ENCODE peak calls at places on chromosomes 11 and 22, in four cellular contexts. Y is transverse colon, P is ovary, N is endothelial cell of umbilical vein. D is an unnamed sample.

GRCh38 chr11:83510530-83511449 is 224.6 kb upstream of the CCDC90B start:
- DNase-seq in N (no peak), Y (no peak), P (no peak), D (no peak)

GRCh38 chr11:117805048-117805447 is 8.0 kb upstream of the DSCAML1 start:
- DNase-seq in Y (no peak), P (no peak), N (no peak), D (no peak)

GRCh38 chr11:105230586-105230985 is 91.0 kb upstream of the CARD18 start:
- DNase-seq in Y (no peak), P (no peak), N (no peak), D (no peak)

GRCh38 chr11:47607380-47607779 is 13.2 kb upstream of the C1QTNF4 start:
- DNase-seq in Y (no peak), P (peak; percentile 63), N (peak; percentile 34), D (no peak)

GRCh38 chr11:32210601-32211000 is 119.7 kb downstream of the RCN1 start:
- DNase-seq in P (no peak), Y (no peak), N (no peak), D (no peak)

GRCh38 chr11:45158210-45158644 is 11.8 kb downstream of the PRDM11 start:
- DNase-seq in N (no peak), Y (peak; percentile 44), P (peak; percentile 78), D (peak; percentile 77)

GRCh38 chr11:117837791-117838190 is 13.2 kb upstream of the FXYD2 start:
- DNase-seq in N (no peak), Y (peak; percentile 5), P (no peak), D (no peak)

GRCh38 chr11:93234602-93235207 is 36.9 kb upstream of the SLC36A4 start:
- DNase-seq in Y (peak; percentile 82), N (peak; percentile 77), P (peak; percentile 78), D (peak; percentile 50)

GRCh38 chr11:129814244-129814992 is 1.2 kb upstream of the TMEM45B start:
- DNase-seq in Y (no peak), N (no peak), P (no peak), D (peak; percentile 25)

GRCh38 chr11:13140873-13141655 is 131.9 kb downstream of the RASSF10 start:
- DNase-seq in Y (peak; percentile 24), N (no peak), P (no peak), D (no peak)

GRCh38 chr11:43837879-43838278 is 42.8 kb upstream of the ALKBH3 start:
- DNase-seq in P (no peak), Y (no peak), N (no peak), D (no peak)

GRCh38 chr11:73297702-73298101 is 10.4 kb upstream of the ARHGEF17 start:
- DNase-seq in N (no peak), Y (no peak), P (no peak), D (no peak)

DNA sequence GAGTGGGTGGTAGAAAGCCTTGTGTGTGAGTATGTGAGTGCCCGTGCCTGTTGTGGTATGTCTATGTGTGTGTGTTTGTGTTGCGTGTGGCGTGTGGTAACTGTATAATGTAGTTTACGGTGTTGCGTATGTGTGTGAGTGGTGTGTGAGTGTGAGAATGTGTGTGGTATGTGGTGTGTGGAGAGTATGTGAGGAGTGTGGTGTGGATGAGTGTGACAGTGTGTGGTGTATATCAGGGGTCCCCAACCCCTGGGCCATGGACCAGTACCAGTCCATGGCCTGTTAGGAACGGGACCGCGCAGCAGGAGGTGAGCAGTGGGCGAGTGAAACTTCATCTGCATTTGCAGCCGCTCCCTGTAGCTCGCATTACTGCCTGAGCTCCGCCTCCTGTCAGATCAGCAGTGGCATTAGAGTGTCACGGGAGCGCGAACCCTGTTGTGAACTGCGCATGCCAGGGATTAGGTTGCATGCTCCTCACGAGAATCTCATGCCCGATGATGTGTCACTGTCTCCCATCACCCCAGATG is 5.7 kb downstream of the UPK3A start:
- DNase-seq in Y (peak; percentile 38), N (no peak), P (no peak), D (no peak)
- TF ChIP-seq POLR2A in Y (no peak), N (no peak), P (no peak), D (no peak)

DNA sequence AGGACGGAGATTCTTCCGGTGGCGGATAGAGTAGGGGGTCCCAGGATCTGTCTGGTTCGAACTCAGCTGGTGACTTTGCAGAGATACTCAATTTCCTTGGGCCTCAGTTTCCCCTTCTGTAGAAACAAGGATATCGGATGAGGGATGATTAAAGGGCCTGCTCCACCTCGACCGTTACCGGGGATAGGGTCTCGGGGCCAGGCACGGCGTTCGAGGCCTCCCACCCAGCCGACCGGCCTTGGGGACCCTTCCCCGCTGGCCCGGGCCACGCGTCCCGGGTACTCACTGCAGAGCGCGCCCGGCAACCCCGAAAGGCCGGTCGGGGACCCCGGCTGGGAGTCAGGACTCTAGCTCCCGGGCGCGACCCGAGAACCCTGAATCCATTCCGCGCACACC is 321 bp downstream of the RHBDD3 start:
- DNase-seq in Y (no peak), P (no peak), N (no peak), D (no peak)
- TF ChIP-seq POLR2A in Y (no peak), P (no peak), N (no peak), D (no peak)

DNA sequence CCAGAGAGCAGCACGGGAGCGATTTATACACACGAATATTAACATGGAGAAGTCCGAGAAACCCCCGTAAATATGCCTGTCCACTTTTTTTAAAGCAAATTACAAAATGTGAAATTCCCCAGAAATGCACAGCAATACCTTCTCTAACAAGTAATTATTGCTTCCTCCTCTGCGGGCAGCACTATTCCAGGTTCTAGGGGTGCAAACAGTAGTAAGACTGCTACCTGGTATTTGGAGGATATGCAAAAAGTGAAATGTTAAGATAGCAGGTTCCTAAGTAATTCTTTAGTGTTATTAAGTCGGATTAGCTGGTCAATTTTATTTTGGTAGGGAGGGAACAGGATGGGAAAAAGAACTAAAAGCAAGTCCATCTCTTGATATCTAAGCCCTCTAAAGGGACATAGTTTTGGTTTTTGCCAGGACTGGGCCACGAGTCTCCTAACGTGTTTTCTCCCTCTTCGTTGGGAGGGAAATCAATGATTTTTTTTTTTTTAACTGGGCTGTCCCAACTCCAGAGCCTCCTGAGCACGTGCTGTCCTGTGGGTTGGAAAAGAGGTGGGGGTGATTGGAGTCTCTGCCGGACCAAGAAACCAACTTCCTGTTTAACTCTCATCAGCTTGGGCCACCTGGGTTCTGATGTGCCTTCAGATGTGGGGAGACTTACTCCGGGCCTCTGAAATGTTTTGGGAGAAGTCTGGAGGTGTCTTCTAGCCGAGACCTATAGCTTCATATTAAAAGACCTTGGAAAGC is 1.7 kb upstream of the XBP1 start:
- DNase-seq in Y (peak; percentile 38), N (peak; percentile 21), P (no peak), D (peak; percentile 55)
- TF ChIP-seq POLR2A in Y (peak; percentile 14), N (no peak), P (no peak), D (no peak)

DNA sequence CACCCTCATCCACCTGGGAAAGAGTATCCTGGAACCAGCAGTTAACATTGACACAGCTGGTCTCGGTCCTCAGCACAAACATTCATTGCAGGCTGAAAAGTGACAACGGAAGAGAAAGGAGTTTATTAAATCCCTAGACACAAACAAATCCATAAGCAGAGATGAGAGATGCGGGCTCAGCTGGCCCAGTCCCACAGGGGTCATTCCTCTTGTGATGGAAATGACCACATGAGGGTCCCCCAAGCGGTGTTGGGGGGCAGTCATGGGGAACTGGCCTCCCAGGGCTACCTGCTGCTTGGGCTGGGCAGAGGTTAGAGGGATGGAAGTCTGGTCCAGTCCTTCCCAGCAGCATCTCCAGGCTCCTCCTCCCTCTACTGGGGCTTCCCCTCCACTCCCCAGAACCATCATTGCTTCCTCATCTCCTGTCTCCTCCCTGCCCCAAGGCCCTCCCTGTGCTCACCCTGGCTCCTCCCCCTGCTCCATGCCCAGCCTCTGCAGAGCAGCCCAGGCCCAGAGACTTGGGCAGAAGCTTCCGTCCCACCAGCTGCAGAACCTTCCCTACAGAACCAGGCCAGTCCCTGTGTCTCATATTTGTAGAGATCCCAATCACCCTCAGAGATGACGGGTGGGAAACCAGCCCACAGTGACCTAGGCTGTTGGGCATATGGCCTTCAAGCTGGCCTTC is 5.4 kb upstream of the IGLL5 start:
- DNase-seq in Y (peak; percentile 60), P (no peak), N (no peak), D (no peak)
- TF ChIP-seq POLR2A in Y (no peak), P (no peak), N (no peak), D (no peak)

GRCh38 chr11:67280341-67280790 is 8.7 kb upstream of the ANKRD13D start:
- DNase-seq in P (peak; percentile 19), N (no peak), Y (peak; percentile 5), D (no peak)

GRCh38 chr11:67277231-67277961 is 11.1 kb downstream of the GRK2 start:
- DNase-seq in N (peak; percentile 88), Y (peak; percentile 94), P (peak; percentile 88), D (peak; percentile 89)

GRCh38 chr11:67278135-67278938 is 10.8 kb upstream of the ANKRD13D start:
- DNase-seq in P (peak; percentile 40), Y (no peak), N (no peak), D (no peak)

GRCh38 chr11:67279589-67280340 is 9.3 kb upstream of the ANKRD13D start:
- DNase-seq in N (no peak), P (peak; percentile 29), Y (no peak), D (no peak)

DNA sequence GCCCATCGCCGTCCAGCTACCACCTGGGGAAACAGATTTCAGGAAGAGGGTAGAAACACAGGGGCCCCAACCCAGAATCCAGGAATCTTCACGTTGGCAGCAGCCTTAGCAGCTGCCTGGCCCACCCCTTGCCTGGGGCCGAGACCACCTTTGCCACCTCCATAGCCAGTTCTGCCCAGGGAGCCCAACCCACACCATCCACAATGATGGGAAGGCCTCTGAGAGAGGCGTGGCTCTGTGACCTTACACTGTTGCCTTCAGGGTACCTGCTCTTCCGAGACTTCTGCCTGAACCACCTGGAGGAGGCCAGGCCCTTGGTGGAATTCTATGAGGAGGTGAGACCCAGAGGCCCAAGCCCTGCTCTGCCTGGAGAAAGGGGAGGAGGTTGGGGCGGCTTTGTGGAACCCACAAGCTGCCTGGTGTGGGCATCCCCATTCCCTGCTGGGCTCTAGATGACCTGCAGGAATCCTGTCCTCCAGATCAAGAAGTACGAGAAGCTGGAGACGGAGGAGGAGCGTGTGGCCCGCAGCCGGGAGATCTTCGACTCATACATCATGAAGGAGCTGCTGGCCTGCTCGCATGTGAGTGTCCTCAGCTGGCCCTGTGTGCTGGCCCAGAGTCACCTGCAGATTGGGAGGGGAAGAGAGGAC is 10.0 kb upstream of the ANKRD13D start:
- DNase-seq in N (no peak), Y (no peak), P (peak; percentile 29), D (no peak)
- TF ChIP-seq POLR2A in N (no peak), Y (no peak), P (no peak), D (no peak)

GRCh38 chr22:42959472-42960145 is 55.3 kb downstream of the PACSIN2 start:
- DNase-seq in P (no peak), Y (peak; percentile 62), N (peak; percentile 98), D (peak; percentile 73)
- TF ChIP-seq POLR2A in P (no peak), Y (peak; percentile 25), N (peak; percentile 68), D (peak; percentile 69)

GRCh38 chr11:64072871-64073270 is 37.1 kb downstream of the FLRT1 start:
- DNase-seq in Y (no peak), P (no peak), N (no peak), D (no peak)

GRCh38 chr11:64071849-64072248 is 36.1 kb downstream of the FLRT1 start:
- DNase-seq in N (no peak), Y (no peak), P (no peak), D (no peak)

GRCh38 chr11:64074239-64074638 is 38.5 kb downstream of the FLRT1 start:
- DNase-seq in Y (no peak), N (no peak), P (no peak), D (no peak)

GRCh38 chr11:64072403-64072802 is 36.7 kb downstream of the FLRT1 start:
- DNase-seq in Y (no peak), N (no peak), P (no peak), D (no peak)

DNA sequence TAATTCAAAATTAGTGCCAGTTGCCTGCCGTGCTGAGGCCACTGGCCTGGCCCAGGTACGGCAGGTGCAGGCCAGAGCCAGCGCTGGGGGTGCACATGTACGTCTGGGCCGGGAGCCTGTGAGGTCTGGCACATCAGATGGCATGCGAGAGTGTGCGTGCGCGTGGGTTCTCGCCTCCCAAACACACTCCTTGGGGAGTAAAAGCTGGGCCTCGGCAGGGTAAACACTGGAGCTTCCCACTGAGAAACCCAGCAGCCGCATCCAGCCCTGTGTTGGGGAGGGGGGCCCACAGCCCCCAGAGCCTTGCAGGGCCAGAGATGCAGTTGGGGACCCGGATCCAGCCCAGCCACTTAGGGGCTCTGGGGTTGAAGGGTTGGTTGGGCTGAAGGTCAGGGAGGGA is 37.8 kb downstream of the FLRT1 start:
- DNase-seq in N (no peak), P (no peak), Y (no peak), D (no peak)
- TF ChIP-seq POLR2A in N (no peak), P (no peak), Y (no peak), D (no peak)

D was measured in erythroblast.